ENCODE peak calls at places on chromosomes 3 and 15, in ten cellular contexts. H is esophagus squamous epithelium, V is ovary, D is right lobe of liver, R is uterus, B is heart left ventricle, I is A549, X is adrenal gland, E is sigmoid colon, K is stomach. G is an unnamed sample.

GRCh38 chr3:71580636-71581215 is 2.8 kb downstream of the FOXP1 start:
- DNase-seq in H (no peak), V (no peak), D (no peak), R (no peak), B (no peak), I (no peak), X (no peak), E (no peak), K (no peak), G (no peak)

GRCh38 chr3:20190991-20191390 is 5.0 kb upstream of the SGO1 start:
- DNase-seq in H (no peak), V (no peak), D (no peak), R (no peak), B (no peak), I (peak), X (no peak), E (no peak), K (no peak), G (no peak)

GRCh38 chr3:186466391-186466974 is 77.7 kb downstream of the CRYGS start:
- DNase-seq in H (no peak), V (no peak), D (no peak), R (no peak), B (no peak), I (no peak), X (no peak), E (no peak), K (no peak), G (no peak)

GRCh38 chr15:56757884-56758283 is 24.6 kb upstream of the ZNF280D start:
- DNase-seq in H (no peak), V (no peak), D (no peak), R (no peak), B (no peak), I (no peak), X (no peak), E (no peak), K (no peak), G (no peak)

GRCh38 chr3:15332405-15333098 is at the start of gene SH3BP5:
- DNase-seq in H (no peak), V (peak), D (peak), R (peak), B (peak), I (peak), X (peak), E (peak), K (peak), G (peak)

GRCh38 chr3:196559826-196560225 is 8.5 kb downstream of the WDR53 start:
- DNase-seq in H (no peak), V (no peak), D (no peak), R (no peak), B (no peak), I (no peak), X (no peak), E (no peak), K (no peak), G (no peak)

GRCh38 chr3:136186330-136186729 is 9.8 kb downstream of the MSL2 start:
- DNase-seq in H (no peak), V (no peak), D (no peak), R (no peak), B (peak), I (no peak), X (no peak), E (no peak), K (peak), G (no peak)

GRCh38 chr3:73786346-73786807 is 161.6 kb upstream of the PDZRN3 start:
- DNase-seq in H (no peak), V (no peak), D (no peak), R (peak), B (peak), I (no peak), X (peak), E (no peak), K (no peak), G (peak)

GRCh38 chr3:141039573-141039972 is 11.6 kb upstream of the SPSB4 start:
- DNase-seq in H (no peak), V (no peak), D (no peak), R (no peak), B (no peak), I (no peak), X (no peak), E (no peak), K (no peak), G (no peak)

GRCh38 chr15:85727068-85727467 is 67.7 kb downstream of the KLHL25 start:
- DNase-seq in H (no peak), V (peak), D (no peak), R (no peak), B (no peak), I (no peak), X (no peak), E (peak), K (no peak), G (peak)

GRCh38 chr3:192303235-192303634 is 424.1 kb downstream of the FGF12 start:
- DNase-seq in H (no peak), V (no peak), D (no peak), R (no peak), B (no peak), I (no peak), X (peak), E (no peak), K (no peak), G (no peak)

GRCh38 chr3:173893066-173893465 is 495.5 kb downstream of the NLGN1 start:
- DNase-seq in H (no peak), V (no peak), D (no peak), R (no peak), B (no peak), I (no peak), X (no peak), E (no peak), K (no peak), G (no peak)

GRCh38 chr15:81765816-81766215 is 280.0 kb downstream of the MEX3B start:
- DNase-seq in H (no peak), V (no peak), D (no peak), R (no peak), B (no peak), I (no peak), X (no peak), E (no peak), K (no peak), G (no peak)

GRCh38 chr3:72591522-72592421 is 256.5 kb downstream of the SHQ1 start:
- DNase-seq in H (no peak), V (peak), D (no peak), R (peak), B (peak), I (peak), X (peak), E (peak), K (no peak), G (peak)

GRCh38 chr3:73364517-73364916 is 260.2 kb downstream of the PDZRN3 start:
- DNase-seq in H (no peak), V (no peak), D (no peak), R (no peak), B (no peak), I (no peak), X (no peak), E (no peak), K (no peak), G (no peak)

GRCh38 chr15:53837263-53837662 is 77.8 kb upstream of the WDR72 start:
- DNase-seq in H (no peak), V (no peak), D (peak), R (no peak), B (no peak), I (peak), X (no peak), E (no peak), K (peak), G (no peak)

GRCh38 chr3:33636125-33636855 is 81.8 kb downstream of the CLASP2 start:
- DNase-seq in H (no peak), V (no peak), D (no peak), R (no peak), B (no peak), I (peak), X (no peak), E (no peak), K (no peak), G (no peak)

GRCh38 chr3:42654331-42655201 is 1.1 kb downstream of the ZBTB47 start:
- DNase-seq in H (no peak), V (peak), D (no peak), R (peak), B (peak), I (peak), X (peak), E (peak), K (peak), G (no peak)

GRCh38 chr3:59731909-59732308 is 682.1 kb upstream of the CFAP20DC start:
- DNase-seq in H (no peak), V (no peak), D (no peak), R (no peak), B (no peak), I (no peak), X (no peak), E (no peak), K (no peak), G (no peak)

GRCh38 chr3:194270627-194271458 is 80.3 kb downstream of the CPN2 start:
- DNase-seq in H (no peak), V (peak), D (peak), R (peak), B (peak), I (no peak), X (peak), E (peak), K (peak), G (peak)

GRCh38 chr15:65246026-65246714 is 34.9 kb upstream of the CILP start:
- DNase-seq in H (no peak), V (no peak), D (no peak), R (no peak), B (peak), I (no peak), X (no peak), E (no peak), K (no peak), G (no peak)

GRCh38 chr3:65186268-65186667 is 498.5 kb upstream of the ADAMTS9 start:
- DNase-seq in H (no peak), V (no peak), D (no peak), R (no peak), B (no peak), I (no peak), X (no peak), E (no peak), K (no peak), G (no peak)

GRCh38 chr15:99239545-99240198 is 9.7 kb downstream of the TTC23 start:
- DNase-seq in H (no peak), V (no peak), D (no peak), R (no peak), B (no peak), I (no peak), X (no peak), E (no peak), K (no peak), G (no peak)

GRCh38 chr3:184636774-184637316 is 75.0 kb downstream of the MAGEF1 start:
- DNase-seq in H (no peak), V (no peak), D (no peak), R (peak), B (no peak), I (peak), X (no peak), E (no peak), K (peak), G (no peak)

GRCh38 chr15:92627014-92627413 is 28.6 kb downstream of the FAM174B start:
- DNase-seq in H (no peak), V (no peak), D (no peak), R (no peak), B (no peak), I (no peak), X (no peak), E (no peak), K (peak), G (no peak)

GRCh38 chr3:56916697-56917336 is 115.1 kb upstream of the ARHGEF3 start:
- DNase-seq in H (no peak), V (no peak), D (no peak), R (no peak), B (no peak), I (no peak), X (no peak), E (no peak), K (no peak), G (no peak)

GRCh38 chr3:56917337-56917697 is 115.6 kb upstream of the ARHGEF3 start:
- DNase-seq in H (no peak), V (no peak), D (no peak), R (no peak), B (no peak), I (no peak), X (no peak), E (no peak), K (no peak), G (no peak)

GRCh38 chr3:56914646-56915045 is 112.9 kb upstream of the ARHGEF3 start:
- DNase-seq in H (no peak), V (no peak), D (no peak), R (no peak), B (no peak), I (no peak), X (no peak), E (no peak), K (no peak), G (no peak)

GRCh38 chr3:56917740-56918568 is 116.2 kb upstream of the ARHGEF3 start:
- DNase-seq in H (no peak), V (no peak), D (no peak), R (no peak), B (no peak), I (no peak), X (no peak), E (no peak), K (no peak), G (no peak)

GRCh38 chr3:56915969-56916586 is 114.3 kb upstream of the ARHGEF3 start:
- DNase-seq in H (no peak), V (no peak), D (no peak), R (peak), B (peak), I (no peak), X (no peak), E (no peak), K (peak), G (no peak)
- TF ChIP-seq POLR2A in H (no peak), V (no peak), D (no peak), R (no peak), B (no peak), I (no peak), X (no peak), E (no peak), K (no peak), G (no peak)

GRCh38 chr3:198080521-198081384 is 120.7 kb downstream of the LMLN start:
- DNase-seq in H (no peak), V (peak), D (peak), R (no peak), B (peak), I (peak), X (peak), E (peak), K (peak), G (no peak)
- H3K4me3 ChIP-seq in H (peak), V (no peak), D (peak), R (no peak), B (peak), I (peak), X (peak), E (peak), K (peak), G (peak)

DNA sequence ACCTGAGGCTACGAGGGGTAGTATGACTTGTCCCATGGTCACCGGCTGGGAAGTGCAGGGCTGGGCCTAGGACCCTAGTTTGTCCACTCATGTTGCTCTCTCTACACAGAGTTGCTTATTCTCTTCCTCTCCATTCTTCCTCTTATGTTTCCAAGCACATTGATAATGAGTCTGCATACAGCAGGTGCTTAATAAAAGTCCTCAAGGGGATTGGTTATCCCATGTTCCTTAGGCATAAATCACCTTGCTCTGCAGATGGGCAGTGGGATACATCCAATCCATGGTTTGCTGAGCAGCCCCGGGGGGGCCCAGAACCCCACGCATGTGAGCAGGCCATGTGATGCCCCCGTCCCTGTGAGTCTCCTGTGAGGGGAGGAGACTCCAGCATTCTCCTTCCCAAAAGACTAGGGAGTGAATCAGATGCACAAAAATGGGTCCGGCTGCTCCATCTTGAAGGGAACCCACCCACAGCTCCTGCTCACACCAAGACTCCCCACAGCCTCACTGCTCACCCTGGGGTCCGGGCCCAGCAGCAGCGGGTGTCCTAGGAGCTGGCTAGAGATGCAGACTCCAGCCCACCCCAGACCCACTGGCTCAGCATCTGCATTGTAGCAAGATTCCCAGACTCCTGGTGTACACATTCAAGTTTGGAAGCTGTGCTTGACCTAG is 139.9 kb downstream of the NUP210 start:
- DNase-seq in H (no peak), V (no peak), D (no peak), R (no peak), B (no peak), I (no peak), X (no peak), E (peak), K (no peak), G (no peak)
- H3K27ac ChIP-seq in H (peak), V (no peak), D (no peak), R (no peak), B (peak), I (no peak), X (peak), E (no peak), K (peak), G (peak)

DNA sequence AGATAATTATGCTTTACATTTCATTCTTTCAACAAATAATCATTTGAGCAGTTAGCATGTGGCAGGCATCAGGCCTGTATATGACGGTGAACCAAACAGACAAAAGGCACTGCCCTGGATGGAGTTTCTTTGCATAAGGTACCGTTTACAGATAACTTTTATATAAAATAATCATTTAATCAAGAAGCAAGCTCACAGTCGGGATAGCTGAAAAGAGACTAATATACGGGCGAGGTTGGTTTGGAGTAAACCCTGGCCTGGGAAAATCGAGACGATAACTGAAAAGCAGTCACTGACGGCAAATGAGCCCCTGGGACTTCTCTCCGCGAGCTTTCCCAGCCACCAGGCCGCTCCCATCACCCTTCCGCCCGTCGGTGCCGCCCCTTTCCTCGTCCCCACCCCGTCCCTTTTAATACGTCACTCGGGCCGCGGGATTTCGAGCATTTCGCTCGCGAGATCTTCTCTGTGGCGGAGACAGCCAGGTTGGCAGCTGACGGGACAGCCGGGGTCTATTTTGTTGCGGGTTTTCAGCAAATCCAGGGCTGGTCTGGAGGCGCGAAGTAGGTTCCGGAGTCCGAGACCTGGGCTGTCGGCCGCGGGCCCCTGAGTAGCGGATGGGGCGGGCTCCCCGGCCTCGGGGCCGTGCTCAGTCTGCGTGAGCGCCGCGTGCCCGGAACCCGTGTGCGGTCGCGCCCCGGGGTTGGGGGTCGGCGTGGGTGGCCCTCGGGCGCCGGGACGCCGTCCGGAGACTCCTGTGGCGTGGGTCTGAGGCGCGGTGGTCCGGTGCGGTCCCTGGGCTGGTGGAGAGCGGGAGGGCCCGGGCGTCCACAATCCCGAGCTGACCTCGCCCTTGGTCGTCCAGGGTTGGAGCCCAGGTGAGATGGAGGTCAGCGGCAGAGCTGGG is at the start of gene NMD3:
- DNase-seq in H (peak), V (peak), D (peak), R (peak), B (peak), I (peak), X (peak), E (peak), K (peak), G (peak)
- TF ChIP-seq POLR2A in H (peak), V (peak), D (peak), R (peak), B (peak), I (peak), X (peak), E (peak), K (peak), G (peak)

GRCh38 chr3:112117415-112117814 is 15.6 kb downstream of the GCSAM start:
- DNase-seq in H (no peak), V (no peak), D (no peak), R (no peak), B (no peak), I (no peak), X (no peak), E (no peak), K (no peak), G (no peak)

GRCh38 chr3:112114558-112115160 is 18.4 kb downstream of the GCSAM start:
- DNase-seq in H (no peak), V (no peak), D (no peak), R (no peak), B (no peak), I (no peak), X (no peak), E (no peak), K (no peak), G (no peak)

GRCh38 chr3:112116777-112117186 is 16.3 kb downstream of the GCSAM start:
- DNase-seq in H (no peak), V (no peak), D (no peak), R (no peak), B (peak), I (no peak), X (no peak), E (no peak), K (no peak), G (no peak)

GRCh38 chr3:112115161-112115739 is 17.8 kb downstream of the GCSAM start:
- DNase-seq in H (no peak), V (no peak), D (no peak), R (no peak), B (no peak), I (no peak), X (no peak), E (no peak), K (no peak), G (no peak)

DNA sequence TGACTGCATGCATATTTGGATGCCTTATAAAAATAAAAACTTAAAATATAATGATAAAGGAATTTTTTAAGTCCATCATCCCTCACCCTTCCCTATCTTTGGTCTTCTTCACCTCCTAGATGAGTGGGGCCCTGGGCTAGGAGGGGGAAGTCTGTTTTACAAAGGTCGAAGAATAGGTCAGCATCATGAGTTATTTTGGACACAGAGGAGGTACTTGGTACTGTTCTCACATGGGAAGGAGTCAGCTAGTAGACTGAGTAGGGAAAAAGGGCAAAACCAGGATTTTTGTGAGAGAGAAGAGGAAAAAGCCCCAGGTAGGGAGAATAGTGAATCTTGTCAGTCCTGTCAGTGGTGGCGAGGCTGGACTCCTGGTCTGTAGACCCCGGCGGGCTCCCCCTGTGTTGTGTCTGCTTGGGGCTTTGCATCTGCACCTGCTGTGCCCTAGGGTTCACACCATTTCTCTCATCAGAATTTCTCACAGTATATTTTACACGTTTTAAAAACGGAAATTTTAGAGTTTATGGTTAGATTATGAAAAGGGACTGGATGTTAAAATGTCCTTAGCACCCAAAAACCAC is 17.2 kb downstream of the GCSAM start:
- DNase-seq in H (no peak), V (no peak), D (no peak), R (no peak), B (no peak), I (no peak), X (no peak), E (no peak), K (no peak), G (no peak)
- H3K4me3 ChIP-seq in H (no peak), V (no peak), D (no peak), R (no peak), B (no peak), I (no peak), X (no peak), E (no peak), K (no peak), G (no peak)

DNA sequence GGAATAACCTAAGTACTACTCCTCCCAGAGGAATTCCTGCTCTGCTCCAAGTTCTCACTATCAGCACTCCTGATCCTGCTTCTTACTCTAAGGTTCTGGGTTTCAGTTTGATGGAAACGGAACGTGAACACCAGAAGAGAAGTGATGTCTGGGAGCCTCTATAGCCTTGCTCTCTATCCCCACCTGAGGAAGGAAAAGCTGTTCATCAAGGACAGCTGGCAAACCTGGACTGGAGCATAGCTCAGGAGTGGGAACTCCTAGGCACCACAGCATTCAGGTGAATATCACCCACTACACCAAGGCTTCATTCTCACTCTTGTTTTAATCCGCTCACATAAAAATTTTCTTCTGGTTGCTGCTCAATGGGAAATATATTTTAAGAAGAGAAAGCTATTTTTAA is 13.0 kb upstream of the CADPS start:
- DNase-seq in H (no peak), V (no peak), D (no peak), R (no peak), B (no peak), I (no peak), X (no peak), E (no peak), K (no peak), G (no peak)
- H3K27ac ChIP-seq in H (no peak), V (no peak), D (no peak), R (no peak), B (no peak), I (no peak), X (no peak), E (no peak), K (no peak), G (no peak)

GRCh38 chr3:178536271-178537079 is at the start of gene KCNMB2:
- DNase-seq in H (no peak), V (no peak), D (no peak), R (no peak), B (no peak), I (no peak), X (no peak), E (no peak), K (no peak), G (no peak)
- TF ChIP-seq POLR2A in H (no peak), V (no peak), D (no peak), R (no peak), B (no peak), I (no peak), X (no peak), E (no peak), K (no peak), G (no peak)

G was measured in tibial nerve.